ENCODE peak calls at places on chromosomes 4 and X, in eight cellular contexts. One of them, this sample, is unnamed.
A peak's percentile ranks its signal among the peaks of the same experiment; 100 is the strongest.

GRCh38 chrX:135981662-135982061 is 3.6 kb upstream of the SLC9A6 start:
- DNase-seq in epithelial cell of esophagus: no peak
- DNase-seq in activated T-cell treated with anti-CD3 and anti-CD28 coated beads for 1 hour: no peak
- DNase-seq in stimulated activated CD8-positive, alpha-beta memory T cell treated with anti-CD3 and anti-CD28 coated beads, Interleukin-2, amount 100 ng/mL, for 48 hours: no peak
- DNase-seq in CD8-positive, alpha-beta memory T cell: no peak
- DNase-seq in activated CD4-positive, CD25-positive, alpha-beta regulatory T cell: no peak
- DNase-seq in activated gamma-delta T cell treated with Interleukin-2 at 50 U/mL for 16 hours: no peak
- DNase-seq in SW 1271: no peak
- DNase-seq in this sample: no peak

GRCh38 chr4:128241425-128241913 is 46.1 kb downstream of the PGRMC2 start:
- DNase-seq in epithelial cell of esophagus: peak; percentile 98
- DNase-seq in activated T-cell treated with anti-CD3 and anti-CD28 coated beads for 1 hour: no peak
- DNase-seq in stimulated activated CD8-positive, alpha-beta memory T cell treated with anti-CD3 and anti-CD28 coated beads, Interleukin-2, amount 100 ng/mL, for 48 hours: no peak
- DNase-seq in CD8-positive, alpha-beta memory T cell: no peak
- DNase-seq in activated CD4-positive, CD25-positive, alpha-beta regulatory T cell: no peak
- DNase-seq in activated gamma-delta T cell treated with Interleukin-2 at 50 U/mL for 16 hours: no peak
- DNase-seq in SW 1271: peak; percentile 35
- DNase-seq in this sample: no peak

GRCh38 chrX:32804034-32804433 is 407.3 kb downstream of the DMD start:
- DNase-seq in epithelial cell of esophagus: no peak
- DNase-seq in activated T-cell treated with anti-CD3 and anti-CD28 coated beads for 1 hour: no peak
- DNase-seq in stimulated activated CD8-positive, alpha-beta memory T cell treated with anti-CD3 and anti-CD28 coated beads, Interleukin-2, amount 100 ng/mL, for 48 hours: no peak
- DNase-seq in CD8-positive, alpha-beta memory T cell: no peak
- DNase-seq in activated CD4-positive, CD25-positive, alpha-beta regulatory T cell: no peak
- DNase-seq in activated gamma-delta T cell treated with Interleukin-2 at 50 U/mL for 16 hours: no peak
- DNase-seq in SW 1271: no peak
- DNase-seq in this sample: no peak

GRCh38 chr4:168152837-168153500 is 60.6 kb downstream of the ANXA10 start:
- DNase-seq in epithelial cell of esophagus: no peak
- DNase-seq in activated T-cell treated with anti-CD3 and anti-CD28 coated beads for 1 hour: no peak
- DNase-seq in stimulated activated CD8-positive, alpha-beta memory T cell treated with anti-CD3 and anti-CD28 coated beads, Interleukin-2, amount 100 ng/mL, for 48 hours: no peak
- DNase-seq in CD8-positive, alpha-beta memory T cell: no peak
- DNase-seq in activated CD4-positive, CD25-positive, alpha-beta regulatory T cell: no peak
- DNase-seq in activated gamma-delta T cell treated with Interleukin-2 at 50 U/mL for 16 hours: no peak
- DNase-seq in SW 1271: no peak
- DNase-seq in this sample: no peak

GRCh38 chr4:94334962-94335361 is 7.7 kb downstream of the HPGDS start:
- DNase-seq in epithelial cell of esophagus: peak; percentile 6
- DNase-seq in activated T-cell treated with anti-CD3 and anti-CD28 coated beads for 1 hour: no peak
- DNase-seq in stimulated activated CD8-positive, alpha-beta memory T cell treated with anti-CD3 and anti-CD28 coated beads, Interleukin-2, amount 100 ng/mL, for 48 hours: no peak
- DNase-seq in CD8-positive, alpha-beta memory T cell: no peak
- DNase-seq in activated CD4-positive, CD25-positive, alpha-beta regulatory T cell: no peak
- DNase-seq in activated gamma-delta T cell treated with Interleukin-2 at 50 U/mL for 16 hours: no peak
- DNase-seq in SW 1271: no peak
- DNase-seq in this sample: no peak

GRCh38 chr4:145285928-145286327 is 105.5 kb upstream of the OTUD4 start:
- DNase-seq in epithelial cell of esophagus: peak; percentile 61
- DNase-seq in activated T-cell treated with anti-CD3 and anti-CD28 coated beads for 1 hour: no peak
- DNase-seq in stimulated activated CD8-positive, alpha-beta memory T cell treated with anti-CD3 and anti-CD28 coated beads, Interleukin-2, amount 100 ng/mL, for 48 hours: no peak
- DNase-seq in CD8-positive, alpha-beta memory T cell: no peak
- DNase-seq in activated CD4-positive, CD25-positive, alpha-beta regulatory T cell: no peak
- DNase-seq in activated gamma-delta T cell treated with Interleukin-2 at 50 U/mL for 16 hours: no peak
- DNase-seq in SW 1271: no peak
- DNase-seq in this sample: no peak

GRCh38 chr4:82776925-82777542 is 21.6 kb downstream of the SCD5 start:
- DNase-seq in epithelial cell of esophagus: no peak
- DNase-seq in activated T-cell treated with anti-CD3 and anti-CD28 coated beads for 1 hour: no peak
- DNase-seq in stimulated activated CD8-positive, alpha-beta memory T cell treated with anti-CD3 and anti-CD28 coated beads, Interleukin-2, amount 100 ng/mL, for 48 hours: no peak
- DNase-seq in CD8-positive, alpha-beta memory T cell: no peak
- DNase-seq in activated CD4-positive, CD25-positive, alpha-beta regulatory T cell: no peak
- DNase-seq in activated gamma-delta T cell treated with Interleukin-2 at 50 U/mL for 16 hours: no peak
- DNase-seq in SW 1271: no peak
- DNase-seq in this sample: no peak

GRCh38 chr4:7588002-7588401 is 153.3 kb upstream of the PSAPL1 start:
- DNase-seq in epithelial cell of esophagus: no peak
- DNase-seq in activated T-cell treated with anti-CD3 and anti-CD28 coated beads for 1 hour: no peak
- DNase-seq in stimulated activated CD8-positive, alpha-beta memory T cell treated with anti-CD3 and anti-CD28 coated beads, Interleukin-2, amount 100 ng/mL, for 48 hours: no peak
- DNase-seq in CD8-positive, alpha-beta memory T cell: no peak
- DNase-seq in activated CD4-positive, CD25-positive, alpha-beta regulatory T cell: no peak
- DNase-seq in activated gamma-delta T cell treated with Interleukin-2 at 50 U/mL for 16 hours: no peak
- DNase-seq in SW 1271: no peak
- DNase-seq in this sample: no peak

GRCh38 chrX:74578137-74578536 is 36.3 kb downstream of the RLIM start:
- DNase-seq in epithelial cell of esophagus: no peak
- DNase-seq in activated T-cell treated with anti-CD3 and anti-CD28 coated beads for 1 hour: no peak
- DNase-seq in stimulated activated CD8-positive, alpha-beta memory T cell treated with anti-CD3 and anti-CD28 coated beads, Interleukin-2, amount 100 ng/mL, for 48 hours: no peak
- DNase-seq in CD8-positive, alpha-beta memory T cell: no peak
- DNase-seq in activated CD4-positive, CD25-positive, alpha-beta regulatory T cell: no peak
- DNase-seq in activated gamma-delta T cell treated with Interleukin-2 at 50 U/mL for 16 hours: no peak
- DNase-seq in SW 1271: no peak
- DNase-seq in this sample: no peak

This sample was measured in NK-92 treated with Interleukin-12 subunit alpha and Interleukin-12 subunit beta, amount 100 ng/mL, for 24 hours.